ENCODE peak calls at places on chromosomes 5 and 9, in four cellular contexts. Z, W, G and J are unnamed samples.
A peak's percentile ranks its signal among the peaks of the same experiment; 100 is the strongest.

GRCh38 chr5:173202266-173202875 is 32.6 kb downstream of the NKX2-5 start:
- DNase-seq in Z (no peak), W (no peak), G (no peak), J (no peak)

GRCh38 chr9:127877566-127877998 is at the start of gene AK1:
- DNase-seq in Z (no peak), W (no peak), G (no peak), J (no peak)

GRCh38 chr9:133532937-133533668 is 1.4 kb upstream of the ADAMTSL2 start:
- DNase-seq in Z (peak; percentile 75), W (peak; percentile 15), G (peak; percentile 44), J (peak; percentile 70)

GRCh38 chr9:132241840-132242620 is 80.2 kb downstream of the NTNG2 start:
- DNase-seq in Z (no peak), W (no peak), G (no peak), J (no peak)

GRCh38 chr5:27242258-27242626 is 203.9 kb upstream of the CDH9 start:
- DNase-seq in Z (no peak), W (no peak), G (no peak), J (no peak)

GRCh38 chr9:134564431-134565170 is 77.0 kb upstream of the COL5A1 start:
- DNase-seq in Z (no peak), W (no peak), G (no peak), J (no peak)

GRCh38 chr9:88660611-88661010 is 125.6 kb downstream of the NXNL2 start:
- DNase-seq in Z (peak; percentile 50), W (no peak), G (peak; percentile 10), J (peak; percentile 28)

GRCh38 chr5:57834829-57835554 is 352.4 kb upstream of the ACTBL2 start:
- DNase-seq in Z (peak; percentile 37), W (no peak), G (no peak), J (peak; percentile 43)

GRCh38 chr9:127778280-127779135 is at the start of gene SH2D3C:
- DNase-seq in Z (no peak), W (no peak), G (no peak), J (no peak)

GRCh38 chr5:82386576-82386975 is 108.4 kb upstream of the RPS23 start:
- DNase-seq in Z (no peak), W (no peak), G (no peak), J (no peak)

GRCh38 chr9:74499111-74499601 is 2.0 kb downstream of the RORB start:
- DNase-seq in Z (no peak), W (no peak), G (no peak), J (no peak)

GRCh38 chr5:72246239-72246580 is 73.8 kb downstream of the MRPS27 start:
- DNase-seq in Z (no peak), W (no peak), G (no peak), J (no peak)

GRCh38 chr9:15115702-15116639 is 191.0 kb downstream of the TTC39B start:
- DNase-seq in Z (no peak), W (no peak), G (no peak), J (no peak)

GRCh38 chr5:32290922-32291321 is 21.8 kb downstream of the MTMR12 start:
- DNase-seq in Z (no peak), W (no peak), G (no peak), J (no peak)

GRCh38 chr5:142315231-142315900 is 9.5 kb downstream of the SPRY4 start:
- DNase-seq in Z (no peak), W (no peak), G (no peak), J (no peak)

GRCh38 chr5:72799721-72800120 is 16.7 kb upstream of the TNPO1 start:
- DNase-seq in Z (no peak), W (no peak), G (no peak), J (no peak)

GRCh38 chr5:98638701-98639100 is 134.8 kb upstream of the RGMB start:
- DNase-seq in Z (no peak), W (no peak), G (no peak), J (no peak)

GRCh38 chr9:82188817-82189216 is 200.2 kb downstream of the SPATA31D1 start:
- DNase-seq in Z (no peak), W (no peak), G (no peak), J (no peak)

GRCh38 chr5:81247441-81247972 is 14.4 kb downstream of the CKMT2 start:
- DNase-seq in Z (no peak), W (no peak), G (no peak), J (no peak)

GRCh38 chr5:64635056-64635686 is 55.1 kb upstream of the SHISAL2B start:
- DNase-seq in Z (no peak), W (no peak), G (no peak), J (no peak)

GRCh38 chr9:109887079-109887478 is 107.1 kb downstream of the PALM2AKAP2 start:
- DNase-seq in Z (no peak), W (no peak), G (no peak), J (no peak)

GRCh38 chr9:121826711-121827110 is 175.3 kb downstream of the DAB2IP start:
- DNase-seq in Z (no peak), W (no peak), G (no peak), J (no peak)

GRCh38 chr9:6029581-6029980 is 14.2 kb upstream of the RANBP6 start:
- DNase-seq in Z (no peak), W (no peak), G (no peak), J (no peak)

GRCh38 chr9:114718801-114719221 is 36.8 kb upstream of the TEX48 start:
- DNase-seq in Z (no peak), W (no peak), G (no peak), J (no peak)

GRCh38 chr5:141694479-141694878 is 12.4 kb upstream of the ARAP3 start:
- DNase-seq in Z (no peak), W (no peak), G (no peak), J (no peak)

GRCh38 chr5:23028445-23028844 is 175.3 kb upstream of the CDH12 start:
- DNase-seq in Z (no peak), W (no peak), G (no peak), J (no peak)

GRCh38 chr5:128537306-128537998 is 593 bp downstream of the FBN2 start:
- DNase-seq in Z (no peak), W (no peak), G (no peak), J (no peak)

GRCh38 chr9:126722922-126723806 is 81.7 kb upstream of the ZBTB43 start:
- DNase-seq in Z (no peak), W (no peak), G (no peak), J (no peak)

GRCh38 chr9:126722252-126722921 is 82.5 kb upstream of the ZBTB43 start:
- DNase-seq in Z (no peak), W (peak; percentile 59), G (peak; percentile 57), J (peak; percentile 49)

GRCh38 chr9:126719677-126720435 is 85.0 kb upstream of the ZBTB43 start:
- DNase-seq in Z (peak; percentile 55), W (peak; percentile 53), G (peak; percentile 67), J (peak; percentile 92)

GRCh38 chr9:126720661-126721530 is 83.9 kb upstream of the ZBTB43 start:
- DNase-seq in Z (no peak), W (no peak), G (no peak), J (no peak)

GRCh38 chr9:126721531-126722098 is 83.2 kb upstream of the ZBTB43 start:
- DNase-seq in Z (no peak), W (no peak), G (no peak), J (no peak)
- H3K4me3 ChIP-seq in Z (peak overlapping the region; percentile 72), W (peak overlapping the region; percentile 81), G (peak overlapping the region; percentile 49), J (peak overlapping the region; percentile 55)

DNA sequence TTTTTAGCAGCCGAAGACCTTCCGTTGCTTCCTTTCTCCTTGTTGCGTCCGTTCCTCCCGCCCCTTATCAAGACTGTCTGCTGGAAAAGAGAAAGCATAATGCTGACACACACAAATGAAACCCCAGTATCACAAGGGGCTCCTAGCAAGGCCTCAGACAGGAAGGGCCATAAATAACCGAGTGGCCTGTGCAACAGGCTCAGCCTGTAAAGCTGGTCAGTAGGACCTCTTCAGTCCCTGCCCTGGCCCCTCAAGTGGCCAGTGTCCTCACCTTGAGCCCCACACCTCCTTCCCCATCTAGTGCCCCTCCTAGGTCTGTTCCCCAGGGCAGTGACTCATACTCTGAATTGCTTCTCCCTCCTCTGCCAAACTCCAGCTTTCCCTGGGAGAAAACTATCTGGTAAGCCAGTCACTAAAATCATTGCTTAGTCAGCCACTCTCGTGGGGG is 174.6 kb upstream of the IL12B start:
- DNase-seq in Z (no peak), W (no peak), G (no peak), J (no peak)
- TF ChIP-seq SUZ12 in Z (no peak), W (no peak), G (no peak), J (no peak)

DNA sequence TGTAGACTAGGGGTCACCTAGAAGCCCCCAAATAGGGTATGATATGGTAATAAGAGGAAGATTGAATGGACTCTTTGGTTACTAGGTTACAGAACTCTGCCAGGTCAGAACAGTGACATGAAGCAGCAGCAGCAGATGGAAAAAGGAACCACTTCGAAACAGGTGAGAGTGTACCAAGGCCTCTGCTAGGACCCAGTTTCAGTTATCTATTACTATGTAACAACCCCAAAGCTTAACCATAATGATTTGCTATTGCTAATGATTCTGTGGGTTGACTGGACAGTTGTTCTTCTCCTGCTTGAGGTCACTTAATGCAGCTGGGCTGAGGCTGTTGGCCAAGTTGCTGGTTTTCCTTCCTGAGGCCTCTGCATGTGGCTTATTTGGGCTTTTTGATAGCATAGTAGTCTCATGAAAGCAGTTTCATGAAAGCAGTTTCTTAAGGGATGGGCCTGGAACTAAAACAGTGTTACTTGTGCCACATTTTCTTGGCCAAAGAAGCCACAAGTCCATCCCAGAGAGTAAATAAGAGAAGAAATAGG is 17.6 kb downstream of the C9orf43 start:
- DNase-seq in Z (no peak), W (no peak), G (no peak), J (no peak)
- TF ChIP-seq YY1 in Z (no peak), W (no peak), G (no peak), J (no peak)

DNA sequence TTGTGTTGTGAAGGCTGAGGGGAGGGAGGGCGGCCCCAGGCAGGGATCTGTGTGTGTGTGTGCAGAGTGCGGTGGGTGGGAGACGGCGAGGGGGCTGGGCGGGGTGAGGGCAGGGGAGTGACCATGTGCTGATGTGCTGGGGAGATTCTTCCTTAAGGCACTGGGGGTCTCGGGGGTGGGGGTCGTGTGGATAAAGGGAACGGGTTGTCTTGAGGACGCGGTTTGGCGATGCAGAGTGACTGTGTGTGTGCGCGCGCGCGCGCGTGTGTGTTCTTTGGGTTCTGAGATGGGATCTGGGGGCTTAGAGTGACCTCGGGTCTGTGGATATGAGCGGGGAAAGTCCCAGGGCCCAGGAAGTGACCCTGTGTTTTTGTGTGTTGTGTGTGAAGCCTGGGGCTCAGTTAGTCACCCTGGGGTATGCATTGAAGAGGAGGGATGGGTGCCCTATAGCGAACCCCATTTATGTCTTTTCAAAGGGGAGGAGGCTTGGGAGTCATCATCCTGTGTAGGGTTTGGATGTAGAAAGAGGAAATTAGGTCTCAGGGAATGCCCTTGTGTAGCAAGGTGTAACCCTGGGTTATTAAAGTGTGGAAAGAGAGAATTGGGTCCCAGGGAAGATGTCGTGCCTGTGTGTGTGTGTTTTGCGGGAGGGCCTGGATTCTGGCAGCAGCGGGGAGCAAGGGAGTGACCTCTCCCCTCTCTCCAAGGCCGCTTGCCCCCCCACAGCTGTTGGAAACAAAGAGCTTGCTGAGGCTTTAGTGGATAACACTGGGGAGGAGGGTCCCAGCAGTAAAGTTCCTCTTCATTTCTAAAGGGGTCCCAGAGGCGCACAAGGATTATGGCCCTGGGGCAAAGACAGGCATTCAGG is 1.4 kb downstream of the TMEFF1 start:
- DNase-seq in Z (no peak), W (no peak), G (no peak), J (no peak)
- H3K4me3 ChIP-seq in Z (peak overlapping the region; percentile 78), W (peak overlapping the region; percentile 67), G (peak overlapping the region; percentile 79), J (peak overlapping the region; percentile 85)

DNA sequence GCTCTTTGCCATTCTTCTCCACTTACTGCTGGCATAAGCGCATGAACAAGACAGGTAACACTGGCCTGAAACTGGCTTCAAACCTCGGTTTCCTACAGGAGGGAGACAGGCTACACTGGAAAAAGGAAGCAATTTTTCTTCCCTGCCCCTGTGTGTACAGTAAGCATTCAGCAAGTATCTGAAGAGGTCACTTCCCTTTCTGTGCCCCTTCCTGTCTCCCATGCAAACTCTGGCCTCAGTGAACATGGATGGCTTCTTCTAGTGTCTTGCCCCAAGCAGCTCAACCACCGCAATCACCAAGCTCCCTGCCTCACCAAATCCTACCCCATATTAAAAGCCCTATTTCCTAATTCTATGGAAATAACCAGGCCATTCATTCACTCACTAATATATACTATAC is 42.4 kb downstream of the SERINC5 start:
- DNase-seq in Z (no peak), W (no peak), G (no peak), J (no peak)
- TF ChIP-seq SUZ12 in Z (no peak), W (no peak), G (no peak), J (no peak)